ENCODE peak calls at places on chromosomes 12 and 14, in five cellular contexts. T, M, J, H and E are unnamed samples.

GRCh38 chr12:129073157-129073915 is 220.1 kb downstream of the GLT1D1 start:
- DNase-seq in T (no peak), M (no peak), J (no peak), H (no peak), E (no peak)

GRCh38 chr14:77053046-77053841 is 24.7 kb upstream of the IRF2BPL start:
- DNase-seq in T (peak; percentile 89), M (no peak), J (peak; percentile 77), H (peak; percentile 69), E (peak; percentile 91)

GRCh38 chr12:121283841-121284240 is 12.7 kb downstream of the CAMKK2 start:
- DNase-seq in T (no peak), M (no peak), J (no peak), H (no peak), E (no peak)

GRCh38 chr12:93944196-93944595 is 204.2 kb upstream of the PLXNC1 start:
- DNase-seq in T (no peak), M (no peak), J (no peak), H (no peak), E (no peak)

GRCh38 chr14:64788706-64789105 is 84.5 kb downstream of the PLEKHG3 start:
- DNase-seq in T (no peak), M (no peak), J (no peak), H (no peak), E (no peak)

GRCh38 chr14:26939756-26940155 is 341.9 kb upstream of the NOVA1 start:
- DNase-seq in T (no peak), M (no peak), J (no peak), H (no peak), E (no peak)

GRCh38 chr14:101202627-101203404 is 299.3 kb upstream of the RTL1 start:
- DNase-seq in T (no peak), M (no peak), J (no peak), H (peak; percentile 31), E (peak; percentile 10)

GRCh38 chr12:128690641-128691040 is 133.1 kb downstream of the SLC15A4 start:
- DNase-seq in T (no peak), M (peak; percentile 29), J (no peak), H (no peak), E (no peak)

GRCh38 chr14:60893916-60894315 is 87.0 kb downstream of the TRMT5 start:
- DNase-seq in T (no peak), M (no peak), J (no peak), H (no peak), E (no peak)

GRCh38 chr12:40692617-40693502 is 621 bp downstream of the CNTN1 start:
- DNase-seq in T (peak; percentile 21), M (peak; percentile 3), J (peak; percentile 48), H (no peak), E (peak; percentile 62)

GRCh38 chr12:108640802-108641445 is 7.2 kb upstream of the SELPLG start:
- DNase-seq in T (no peak), M (no peak), J (no peak), H (no peak), E (no peak)

GRCh38 chr12:89737000-89737399 is 28.4 kb upstream of the ATP2B1 start:
- DNase-seq in T (no peak), M (no peak), J (no peak), H (no peak), E (no peak)

GRCh38 chr12:12608557-12608957 is 3.1 kb upstream of the CREBL2 start:
- DNase-seq in T (no peak), M (no peak), J (no peak), H (no peak), E (no peak)

GRCh38 chr14:100539766-100540140 is 47.5 kb downstream of the BEGAIN start:
- DNase-seq in T (no peak), M (no peak), J (no peak), H (no peak), E (no peak)

GRCh38 chr14:79281244-79282199 is 929.8 kb downstream of the DIO2 start:
- DNase-seq in T (no peak), M (no peak), J (no peak), H (no peak), E (no peak)

GRCh38 chr12:108484431-108484830 is 30.6 kb upstream of the FICD start:
- DNase-seq in T (no peak), M (no peak), J (no peak), H (no peak), E (no peak)

GRCh38 chr12:121300083-121300819 is 3.7 kb upstream of the CAMKK2 start:
- DNase-seq in T (no peak), M (peak; percentile 92), J (no peak), H (peak; percentile 23), E (no peak)

GRCh38 chr12:18502422-18502821 is 235.4 kb downstream of the PLCZ1 start:
- DNase-seq in T (no peak), M (peak; percentile 42), J (no peak), H (no peak), E (no peak)